ENCODE peak calls at places on chromosome 16, in six cellular contexts. V is breast epithelium, C is psoas muscle, O is body of pancreas, J is heart right ventricle, S is prostate gland. T is an unnamed sample.

GRCh38 chr16:55189975-55190636 is 133.9 kb upstream of the IRX6 start:
- DNase-seq in V (no peak), C (no peak), O (no peak), J (no peak), S (no peak), T (no peak)

GRCh38 chr16:31880322-31880979 is 6.8 kb downstream of the ZNF267 start:
- DNase-seq in V (no peak), C (no peak), O (peak; percentile 44), J (no peak), S (no peak), T (no peak)

GRCh38 chr16:67967183-67967955 is 1.1 kb downstream of the SLC12A4 start:
- DNase-seq in V (no peak), C (no peak), O (no peak), J (no peak), S (no peak), T (no peak)

GRCh38 chr16:79597277-79597676 is 3.3 kb downstream of the MAF start:
- DNase-seq in V (no peak), C (no peak), O (no peak), J (no peak), S (no peak), T (no peak)

GRCh38 chr16:4474192-4474961 is at the start of gene NMRAL1:
- DNase-seq in V (peak; percentile 94), C (peak; percentile 93), O (peak; percentile 92), J (peak; percentile 90), S (peak; percentile 93), T (peak; percentile 92)

GRCh38 chr16:83300326-83300725 is 507.5 kb upstream of the HSBP1 start:
- DNase-seq in V (no peak), C (no peak), O (no peak), J (no peak), S (peak; percentile 14), T (no peak)

GRCh38 chr16:11621920-11622651 is 35.4 kb upstream of the LITAF start:
- DNase-seq in V (no peak), C (peak; percentile 46), O (no peak), J (peak; percentile 33), S (no peak), T (no peak)

GRCh38 chr16:10518479-10519041 is 61.8 kb downstream of the EMP2 start:
- DNase-seq in V (no peak), C (no peak), O (no peak), J (no peak), S (no peak), T (no peak)

GRCh38 chr16:11175850-11176341 is 80.1 kb downstream of the SOCS1 start:
- DNase-seq in V (no peak), C (no peak), O (no peak), J (no peak), S (no peak), T (no peak)

GRCh38 chr16:7303677-7304200 is 28.9 kb upstream of the RBFOX1 start:
- DNase-seq in V (no peak), C (no peak), O (no peak), J (no peak), S (no peak), T (no peak)

GRCh38 chr16:4700997-4701743 is 7.8 kb downstream of the NUDT16L1 start:
- DNase-seq in V (no peak), C (peak; percentile 57), O (no peak), J (peak; percentile 63), S (peak; percentile 72), T (no peak)

GRCh38 chr16:31636433-31636832 is 108.7 kb downstream of the AHSP start:
- DNase-seq in V (no peak), C (no peak), O (no peak), J (no peak), S (no peak), T (no peak)

GRCh38 chr16:66484453-66485213 is 57.5 kb downstream of the BEAN1 start:
- DNase-seq in V (no peak), C (no peak), O (no peak), J (no peak), S (no peak), T (no peak)

GRCh38 chr16:1964046-1964505 is 550 bp downstream of the RPS2 start:
- DNase-seq in V (no peak), C (no peak), O (no peak), J (peak; percentile 60), S (no peak), T (no peak)

GRCh38 chr16:29972992-29973383 is 680 bp upstream of the TAOK2 start:
- DNase-seq in V (no peak), C (no peak), O (no peak), J (no peak), S (no peak), T (no peak)
- H3K4me3 ChIP-seq in V (peak overlapping the region; percentile 84), C (peak overlapping the region; percentile 95), O (no peak overlapping the region), J (peak overlapping the region; percentile 99), S (no peak overlapping the region), T (no peak overlapping the region)

DNA sequence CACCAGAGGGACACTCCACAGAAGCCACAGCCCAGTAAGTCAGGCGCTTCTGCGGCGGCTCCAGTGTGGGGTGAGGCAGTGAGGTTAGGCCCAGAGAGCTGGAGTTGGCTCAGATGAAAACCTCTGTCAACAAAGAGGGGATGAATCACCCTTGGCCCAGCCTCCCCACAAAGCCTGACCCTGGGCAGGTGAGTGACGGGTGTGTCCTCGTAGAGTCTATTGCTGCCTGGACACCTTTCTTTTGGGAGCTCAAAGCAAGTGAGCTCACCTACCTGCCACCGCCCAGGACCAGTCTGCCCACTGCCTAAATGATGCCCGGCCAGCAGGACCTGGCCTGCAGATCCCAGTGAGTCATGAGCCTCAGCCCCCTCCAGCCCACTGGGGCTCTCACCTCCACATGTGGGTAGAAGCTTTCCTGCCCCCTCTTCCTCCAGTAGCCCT is 24.9 kb upstream of the DBNDD1 start:
- DNase-seq in V (peak; percentile 78), C (no peak), O (peak; percentile 40), J (no peak), S (peak; percentile 49), T (peak; percentile 69)
- H3K27ac ChIP-seq in V (peak overlapping the region; percentile 56), C (no peak overlapping the region), O (no peak overlapping the region), J (no peak overlapping the region), S (no peak overlapping the region), T (peak overlapping the region; percentile 10)

DNA sequence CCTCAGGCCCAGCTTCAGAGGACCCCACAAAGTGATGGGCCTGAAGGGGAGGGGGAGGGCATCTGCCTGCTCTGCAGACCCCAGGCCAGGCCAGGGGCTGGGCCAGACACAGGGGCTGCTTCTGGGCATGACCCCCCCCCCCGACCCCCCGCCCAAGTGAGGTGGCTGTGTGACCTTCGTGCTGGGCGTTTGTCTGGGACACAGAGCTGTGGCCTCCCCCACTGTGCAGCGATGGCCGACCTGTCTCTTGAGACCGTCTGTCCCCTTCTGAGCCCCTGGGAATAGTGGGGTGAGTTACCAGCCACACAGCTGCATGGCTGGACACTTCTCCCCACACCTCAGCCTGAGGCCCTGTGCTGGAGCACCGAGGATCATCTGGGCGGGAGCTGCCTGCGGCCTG is 34.8 kb upstream of the GNG13 start:
- DNase-seq in V (no peak), C (no peak), O (no peak), J (no peak), S (no peak), T (no peak)
- TF ChIP-seq CTCF in V (no peak), C (no peak), O (no peak), J (no peak), S (no peak), T (no peak)

DNA sequence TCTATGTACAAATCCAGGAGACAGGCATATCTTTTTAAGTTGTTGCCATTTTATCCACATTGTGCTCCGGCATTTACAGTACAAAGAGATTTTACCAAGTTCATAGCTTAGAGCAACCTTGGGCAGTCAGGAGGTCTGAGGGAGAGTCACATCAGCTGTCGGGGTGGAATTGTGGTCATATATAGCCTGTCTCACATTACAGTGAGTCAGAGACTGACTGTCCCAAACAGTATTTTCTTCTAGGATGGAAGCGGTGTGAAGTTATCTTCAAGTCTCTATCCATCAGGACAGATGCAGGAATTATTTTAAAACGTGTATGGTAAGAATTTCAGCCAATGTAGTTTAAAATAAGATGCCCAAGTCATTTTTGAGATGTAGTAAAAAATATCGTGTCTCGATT is 53.0 kb downstream of the GPRC5B start:
- DNase-seq in V (no peak), C (no peak), O (no peak), J (no peak), S (no peak), T (no peak)
- H3K4me3 ChIP-seq in V (no peak overlapping the region), C (peak overlapping the region; percentile 48), O (no peak overlapping the region), J (no peak overlapping the region), S (no peak overlapping the region), T (no peak overlapping the region)

GRCh38 chr16:85897384-85897783 is 1.6 kb upstream of the IRF8 start:
- DNase-seq in V (no peak), C (no peak), O (no peak), J (no peak), S (no peak), T (no peak)

GRCh38 chr16:85894266-85894665 is 4.7 kb upstream of the IRF8 start:
- DNase-seq in V (no peak), C (no peak), O (peak; percentile 63), J (no peak), S (no peak), T (no peak)

GRCh38 chr16:85891033-85891775 is 7.8 kb upstream of the IRF8 start:
- DNase-seq in V (no peak), C (no peak), O (no peak), J (no peak), S (peak; percentile 43), T (no peak)

GRCh38 chr16:85888405-85889331 is 10.3 kb upstream of the IRF8 start:
- DNase-seq in V (no peak), C (no peak), O (no peak), J (no peak), S (no peak), T (no peak)

GRCh38 chr16:85891776-85892166 is 7.2 kb upstream of the IRF8 start:
- DNase-seq in V (no peak), C (no peak), O (no peak), J (no peak), S (no peak), T (no peak)
- H3K27ac ChIP-seq in V (no peak overlapping the region), C (no peak overlapping the region), O (no peak overlapping the region), J (no peak overlapping the region), S (no peak overlapping the region), T (no peak overlapping the region)

GRCh38 chr16:46621902-46622676 is 910 bp upstream of the SHCBP1 start:
- DNase-seq in V (no peak), C (no peak), O (no peak), J (no peak), S (no peak), T (no peak)

GRCh38 chr16:46620265-46621005 is 744 bp downstream of the SHCBP1 start:
- DNase-seq in V (no peak), C (no peak), O (no peak), J (no peak), S (no peak), T (no peak)

GRCh38 chr16:46618516-46618915 is 2.7 kb downstream of the SHCBP1 start:
- DNase-seq in V (no peak), C (no peak), O (no peak), J (no peak), S (no peak), T (no peak)

DNA sequence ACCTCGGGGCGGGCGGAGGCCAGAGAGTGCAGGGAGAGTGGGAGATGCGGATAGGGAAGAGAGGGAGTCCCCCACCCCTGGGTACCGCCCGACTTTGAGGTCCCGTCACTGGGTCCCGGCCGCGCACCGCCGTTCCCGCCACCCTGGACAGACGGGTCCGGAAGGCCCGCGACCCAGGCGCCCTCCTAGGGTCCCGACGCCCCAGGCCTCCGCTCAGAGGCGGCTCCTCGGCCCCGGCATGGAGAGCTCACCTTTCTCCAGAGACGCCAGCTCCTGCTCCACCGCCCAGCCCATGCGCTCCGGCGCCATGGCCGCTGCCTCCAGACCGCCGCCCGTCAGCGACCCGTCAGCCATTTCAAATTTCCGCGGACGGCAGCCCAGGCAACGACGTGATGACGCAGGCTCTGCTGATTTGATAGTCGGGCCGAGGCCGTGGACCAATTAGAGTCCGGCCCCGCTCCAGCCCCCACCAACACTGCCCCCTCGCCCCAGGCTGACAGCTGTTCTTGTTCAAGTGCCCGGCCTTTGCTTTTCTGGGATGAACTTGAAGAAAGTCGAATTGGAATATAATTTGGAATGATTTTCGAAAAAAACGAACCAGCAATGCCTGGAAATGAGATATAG is at the start of gene SHCBP1:
- DNase-seq in V (peak; percentile 75), C (peak; percentile 88), O (peak; percentile 82), J (peak; percentile 78), S (peak; percentile 46), T (peak; percentile 80)
- TF ChIP-seq CTCF in V (no peak), C (no peak), O (no peak), J (no peak), S (no peak), T (no peak)